ENCODE peak calls at places on chromosomes 6 and 20, in six cellular contexts. B is stimulated activated CD8-positive, alpha-beta memory T cell treated with anti-CD3 and anti-CD28 coated beads, Interleukin-7, amount 100 ng/mL, for 4 hours; W is GM10248; H is fibroblast of pulmonary artery; Q is trophoblast cell; Z is activated CD8-positive, alpha-beta memory T cell treated with anti-CD3 and anti-CD28 coated beads for 48 hours. O is an unnamed sample.

GRCh38 chr20:63238491-63239126 is 2.9 kb downstream of the BIRC7 start:
- DNase-seq in B (no peak), W (no peak), H (no peak), Q (no peak), Z (no peak), O (no peak)

GRCh38 chr6:87968435-87969278 is 79.0 kb upstream of the SPACA1 start:
- DNase-seq in B (no peak), W (peak), H (peak), Q (peak), Z (no peak), O (no peak)

GRCh38 chr20:8656335-8656734 is 412.6 kb upstream of the PLCB4 start:
- DNase-seq in B (no peak), W (no peak), H (peak), Q (peak), Z (no peak), O (no peak)

GRCh38 chr6:28896505-28897392 is 27.0 kb downstream of the TRIM27 start:
- DNase-seq in B (no peak), W (peak), H (peak), Q (peak), Z (no peak), O (peak)

GRCh38 chr6:38495511-38495910 is 144.2 kb downstream of the BTBD9 start:
- DNase-seq in B (no peak), W (no peak), H (no peak), Q (no peak), Z (no peak), O (no peak)

GRCh38 chr6:41504526-41505021 is 41.6 kb upstream of the FOXP4 start:
- DNase-seq in B (no peak), W (peak), H (peak), Q (no peak), Z (no peak), O (no peak)

GRCh38 chr20:16518068-16518783 is 55.0 kb downstream of the KIF16B start:
- DNase-seq in B (no peak), W (peak), H (peak), Q (peak), Z (no peak), O (peak)

GRCh38 chr20:23082846-23083552 is 3.1 kb downstream of the CD93 start:
- DNase-seq in B (no peak), W (no peak), H (peak), Q (no peak), Z (no peak), O (no peak)

GRCh38 chr20:39880890-39881289 is 808.1 kb downstream of the MAFB start:
- DNase-seq in B (no peak), W (no peak), H (no peak), Q (no peak), Z (no peak), O (no peak)

O was measured in stromal cell of bone marrow.